ENCODE peak calls at places on chromosomes 2 and 18, in six cellular contexts. O, M, F, C, I and Z are unnamed samples.

GRCh38 chr2:240129311-240129710 is 6.8 kb downstream of the COPS9 start:
- DNase-seq in O (peak; percentile 4), M (no peak), F (no peak), C (no peak), I (no peak), Z (no peak)

GRCh38 chr2:231554327-231554726 is 24.1 kb upstream of the NMUR1 start:
- DNase-seq in O (no peak), M (no peak), F (no peak), C (no peak), I (no peak), Z (no peak)

GRCh38 chr2:173547493-173547892 is 192.8 kb downstream of the CDCA7 start:
- DNase-seq in O (no peak), M (no peak), F (no peak), C (no peak), I (no peak), Z (no peak)

GRCh38 chr18:36897253-36897652 is 68.3 kb downstream of the KIAA1328 start:
- DNase-seq in O (no peak), M (no peak), F (no peak), C (no peak), I (no peak), Z (no peak)

GRCh38 chr2:54880428-54880827 is 157.0 kb downstream of the EML6 start:
- DNase-seq in O (no peak), M (no peak), F (no peak), C (no peak), I (no peak), Z (no peak)

GRCh38 chr2:36339819-36340218 is 15.8 kb upstream of the CRIM1 start:
- DNase-seq in O (no peak), M (no peak), F (no peak), C (no peak), I (no peak), Z (no peak)

GRCh38 chr18:13216732-13217465 is 1.7 kb upstream of the LDLRAD4 start:
- DNase-seq in O (peak; percentile 68), M (peak; percentile 59), F (peak; percentile 75), C (no peak), I (no peak), Z (peak; percentile 49)

GRCh38 chr2:38075436-38076249 is at the start of gene CYP1B1:
- DNase-seq in O (peak; percentile 48), M (peak; percentile 41), F (peak; percentile 75), C (no peak), I (no peak), Z (peak; percentile 34)

GRCh38 chr2:65349863-65350262 is 82.5 kb downstream of the SPRED2 start:
- DNase-seq in O (peak; percentile 74), M (peak; percentile 70), F (peak; percentile 79), C (no peak), I (no peak), Z (no peak)

GRCh38 chr2:195569255-195569654 is 87.8 kb upstream of the SLC39A10 start:
- DNase-seq in O (no peak), M (no peak), F (no peak), C (no peak), I (no peak), Z (no peak)

GRCh38 chr2:172094319-172095145 is 8.2 kb downstream of the DLX2 start:
- DNase-seq in O (no peak), M (no peak), F (no peak), C (no peak), I (peak; percentile 45), Z (no peak)

GRCh38 chr2:172093416-172094318 is 8.4 kb downstream of the DLX1 start:
- DNase-seq in O (no peak), M (no peak), F (no peak), C (no peak), I (no peak), Z (peak; percentile 15)

GRCh38 chr2:172095905-172096660 is 6.6 kb downstream of the DLX2 start:
- DNase-seq in O (no peak), M (no peak), F (no peak), C (no peak), I (no peak), Z (no peak)

GRCh38 chr2:172096661-172097547 is 5.8 kb downstream of the DLX2 start:
- DNase-seq in O (no peak), M (no peak), F (peak; percentile 62), C (no peak), I (no peak), Z (peak; percentile 29)

DNA sequence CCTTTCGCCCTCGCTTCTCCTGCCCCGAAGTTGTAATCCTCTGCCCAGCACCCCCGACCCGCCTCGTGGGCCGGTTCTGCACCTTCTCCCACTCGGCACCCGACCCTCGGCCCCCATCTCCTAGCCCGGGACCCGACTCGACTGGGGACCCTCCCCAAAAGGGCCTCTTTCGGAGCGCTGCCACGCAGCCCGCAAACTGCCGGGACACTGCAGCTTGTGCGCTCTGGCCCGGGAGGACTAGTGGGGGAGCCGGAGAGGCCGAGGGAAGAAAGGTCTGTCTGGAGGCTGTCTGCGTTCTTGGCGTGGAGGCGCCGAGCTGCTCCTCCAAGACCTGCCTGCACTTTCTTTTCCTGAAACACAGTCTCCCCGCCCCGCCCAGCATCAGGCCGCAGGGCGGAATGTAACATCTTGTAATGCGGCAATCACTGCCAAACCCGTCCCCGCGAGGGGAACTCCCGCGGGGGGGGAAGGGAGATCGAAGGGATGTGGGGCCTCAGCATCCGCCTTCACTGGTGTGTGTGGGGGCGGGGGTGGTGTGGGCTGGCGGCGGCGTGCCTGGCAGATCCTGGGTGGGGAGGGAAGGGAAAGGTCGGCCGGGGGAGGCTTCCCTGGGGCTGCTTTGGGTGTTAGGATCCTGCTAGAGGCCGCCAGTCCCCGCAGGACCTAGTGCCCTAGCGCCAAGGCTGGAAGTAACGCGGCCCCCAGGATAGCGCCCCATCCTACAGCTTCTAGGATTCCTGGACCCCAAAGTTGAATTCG is 7.4 kb downstream of the DLX2 start:
- DNase-seq in O (no peak), M (peak; percentile 28), F (peak; percentile 77), C (no peak), I (peak; percentile 74), Z (peak; percentile 59)
- H3K4me1 ChIP-seq in O (peaks cover 59% of the 10 kb centered on the region), M (peaks cover 55% of the 10 kb centered on the region), F (peaks cover 58% of the 10 kb centered on the region), C (peaks cover 60% of the 10 kb centered on the region), I (peaks cover 30% of the 10 kb centered on the region), Z (peaks cover 64% of the 10 kb centered on the region)

DNA sequence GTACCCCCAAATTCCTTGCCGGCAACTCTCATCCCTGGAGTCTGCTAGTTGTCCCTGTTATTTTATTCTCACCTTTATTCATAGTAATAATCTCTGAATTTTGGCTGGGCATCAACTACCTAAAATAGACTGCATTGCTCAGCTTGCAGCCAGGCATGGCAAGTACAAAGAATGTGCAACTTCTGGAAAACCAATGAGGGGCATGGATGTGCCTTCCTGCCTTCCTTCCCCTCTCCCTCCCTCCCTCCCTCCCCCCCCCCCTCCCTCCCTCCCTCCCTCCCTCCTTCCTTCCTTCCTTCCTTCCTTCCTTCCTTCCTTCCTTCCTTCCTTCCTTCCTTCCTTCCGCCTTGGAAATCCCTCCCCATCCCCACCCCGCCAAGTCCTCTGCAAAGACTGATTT is 162.8 kb downstream of the CCDC148 start:
- DNase-seq in O (no peak), M (no peak), F (no peak), C (no peak), I (no peak), Z (no peak)
- H3K4me3 ChIP-seq in O (no peak overlapping the region), M (no peak overlapping the region), F (no peak overlapping the region), C (no peak overlapping the region), I (no peak overlapping the region), Z (no peak overlapping the region)

DNA sequence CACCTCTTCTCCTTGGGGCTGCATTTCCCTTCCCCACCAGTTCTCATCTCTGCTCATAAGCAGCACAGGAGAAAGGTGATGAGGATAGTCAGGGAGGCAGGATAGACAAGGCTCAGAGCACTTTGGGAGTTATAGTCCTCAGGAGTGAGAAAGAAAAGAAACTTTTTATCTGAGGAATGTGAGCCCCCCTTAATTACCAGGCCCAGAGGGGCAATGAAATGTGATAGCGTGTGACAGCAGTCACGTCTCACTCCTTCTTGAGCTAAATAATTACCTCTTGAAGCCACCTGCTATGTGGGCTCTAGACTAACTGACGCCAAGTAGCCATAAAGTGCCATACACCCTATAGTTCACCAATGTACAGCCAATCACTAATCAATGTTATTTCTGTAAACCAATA is 105.8 kb downstream of the SPP2 start:
- DNase-seq in O (no peak), M (no peak), F (no peak), C (no peak), I (no peak), Z (no peak)
- H3K9me3 ChIP-seq in O (no peaks in the 10 kb centered on the region), M (peaks cover 7% of the 10 kb centered on the region), F (no peaks in the 10 kb centered on the region), C (no peaks in the 10 kb centered on the region), I (no peaks in the 10 kb centered on the region), Z (no peaks in the 10 kb centered on the region)

GRCh38 chr2:209809256-209809655 is 37.6 kb downstream of the UNC80 start:
- DNase-seq in O (no peak), M (no peak), F (no peak), C (no peak), I (no peak), Z (no peak)
- H3K4me1 ChIP-seq in O (no peaks in the 10 kb centered on the region), M (no peaks in the 10 kb centered on the region), F (no peaks in the 10 kb centered on the region), C (no peaks in the 10 kb centered on the region), I (no peaks in the 10 kb centered on the region), Z (no peaks in the 10 kb centered on the region)

GRCh38 chr2:207969249-207969648 is 56.1 kb downstream of the PLEKHM3 start:
- DNase-seq in O (no peak), M (no peak), F (no peak), C (no peak), I (no peak), Z (no peak)
- H3K4me3 ChIP-seq in O (no peak overlapping the region), M (no peak overlapping the region), F (no peak overlapping the region), C (no peak overlapping the region), I (no peak overlapping the region), Z (no peak overlapping the region)

DNA sequence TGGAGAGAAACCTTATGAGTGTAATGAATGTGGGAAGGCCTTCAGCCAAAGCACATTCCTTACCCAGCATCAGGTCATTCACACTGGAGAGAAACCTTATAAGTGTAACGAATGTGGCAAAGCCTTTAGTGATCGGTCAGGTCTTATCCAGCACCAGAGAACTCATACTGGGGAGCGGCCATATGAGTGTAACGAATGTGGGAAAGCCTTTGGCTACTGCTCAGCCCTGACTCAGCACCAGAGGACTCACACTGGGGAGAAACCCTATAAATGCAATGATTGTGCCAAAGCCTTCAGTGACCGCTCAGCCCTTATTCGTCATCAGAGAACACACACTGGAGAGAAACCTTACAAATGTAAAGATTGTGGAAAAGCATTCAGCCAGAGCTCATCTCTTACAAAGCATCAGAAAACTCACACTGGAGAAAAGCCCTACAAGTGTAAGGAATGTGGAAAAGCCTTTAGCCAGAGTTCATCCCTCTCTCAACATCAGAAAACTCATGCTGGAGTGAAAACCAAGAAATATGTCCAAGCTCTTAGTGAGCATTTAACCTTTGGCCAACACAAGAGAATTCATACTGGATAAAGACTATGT is 7.8 kb downstream of the ZNF892 start:
- DNase-seq in O (no peak), M (no peak), F (no peak), C (no peak), I (peak; percentile 13), Z (no peak)
- H3K9me3 ChIP-seq in O (peaks cover 100% of the 10 kb centered on the region), M (peaks cover 100% of the 10 kb centered on the region), F (peaks cover 77% of the 10 kb centered on the region), C (peaks cover 100% of the 10 kb centered on the region), I (peaks cover 97% of the 10 kb centered on the region), Z (peaks cover 92% of the 10 kb centered on the region)